ENCODE peak calls at places on chromosomes 12 and 14, in ten cellular contexts. One of them, this sample, is unnamed.

GRCh38 chr12:51863363-51863920 is 14.9 kb upstream of the FIGNL2 start:
- DNase-seq in GM23248: no peak
- DNase-seq in tibial artery: no peak
- DNase-seq in MM.1S: no peak
- DNase-seq in body of pancreas: no peak
- DNase-seq in right cardiac atrium: no peak
- DNase-seq in fibroblast of lung: peak
- DNase-seq in left ventricle myocardium inferior: no peak
- DNase-seq in CD4-positive, CD25-positive, alpha-beta regulatory T cell: no peak
- DNase-seq in HCT116: no peak
- DNase-seq in this sample: no peak

GRCh38 chr14:69812725-69813124 is 15.7 kb upstream of the SLC10A1 start:
- DNase-seq in left ventricle myocardium inferior: no peak
- DNase-seq in right cardiac atrium: no peak
- DNase-seq in CD4-positive, CD25-positive, alpha-beta regulatory T cell: no peak
- DNase-seq in GM23248: no peak
- DNase-seq in tibial artery: no peak
- DNase-seq in MM.1S: no peak
- DNase-seq in HCT116: no peak
- DNase-seq in body of pancreas: no peak
- DNase-seq in fibroblast of lung: no peak
- DNase-seq in this sample: no peak

GRCh38 chr12:113842699-113843098 is 123.4 kb downstream of the RBM19 start:
- DNase-seq in CD4-positive, CD25-positive, alpha-beta regulatory T cell: no peak
- DNase-seq in tibial artery: no peak
- DNase-seq in right cardiac atrium: no peak
- DNase-seq in GM23248: no peak
- DNase-seq in fibroblast of lung: no peak
- DNase-seq in HCT116: no peak
- DNase-seq in MM.1S: no peak
- DNase-seq in left ventricle myocardium inferior: no peak
- DNase-seq in body of pancreas: no peak
- DNase-seq in this sample: no peak

GRCh38 chr12:43776498-43776897 is 17.7 kb downstream of the IRAK4 start:
- DNase-seq in MM.1S: peak
- DNase-seq in CD4-positive, CD25-positive, alpha-beta regulatory T cell: peak
- DNase-seq in fibroblast of lung: peak
- DNase-seq in body of pancreas: no peak
- DNase-seq in tibial artery: no peak
- DNase-seq in left ventricle myocardium inferior: no peak
- DNase-seq in GM23248: peak
- DNase-seq in HCT116: peak
- DNase-seq in right cardiac atrium: no peak
- DNase-seq in this sample: no peak

GRCh38 chr14:104392001-104392395 is 187.6 kb upstream of the C14orf180 start:
- DNase-seq in right cardiac atrium: no peak
- DNase-seq in GM23248: no peak
- DNase-seq in tibial artery: no peak
- DNase-seq in fibroblast of lung: no peak
- DNase-seq in left ventricle myocardium inferior: no peak
- DNase-seq in body of pancreas: no peak
- DNase-seq in MM.1S: no peak
- DNase-seq in CD4-positive, CD25-positive, alpha-beta regulatory T cell: peak
- DNase-seq in HCT116: no peak
- DNase-seq in this sample: no peak

GRCh38 chr12:85489194-85489593 is 209.2 kb downstream of the ALX1 start:
- DNase-seq in right cardiac atrium: no peak
- DNase-seq in MM.1S: no peak
- DNase-seq in tibial artery: no peak
- DNase-seq in CD4-positive, CD25-positive, alpha-beta regulatory T cell: no peak
- DNase-seq in left ventricle myocardium inferior: no peak
- DNase-seq in body of pancreas: no peak
- DNase-seq in fibroblast of lung: no peak
- DNase-seq in GM23248: no peak
- DNase-seq in HCT116: no peak
- DNase-seq in this sample: no peak

GRCh38 chr12:62268956-62269355 is 8.8 kb downstream of the USP15 start:
- DNase-seq in right cardiac atrium: no peak
- DNase-seq in GM23248: peak
- DNase-seq in left ventricle myocardium inferior: no peak
- DNase-seq in fibroblast of lung: peak
- DNase-seq in HCT116: no peak
- DNase-seq in CD4-positive, CD25-positive, alpha-beta regulatory T cell: no peak
- DNase-seq in MM.1S: no peak
- DNase-seq in tibial artery: no peak
- DNase-seq in body of pancreas: no peak
- DNase-seq in this sample: no peak

GRCh38 chr14:104604461-104605449 is at the start of gene TMEM179:
- DNase-seq in MM.1S: no peak
- DNase-seq in fibroblast of lung: peak
- DNase-seq in HCT116: no peak
- DNase-seq in left ventricle myocardium inferior: no peak
- DNase-seq in GM23248: peak
- DNase-seq in right cardiac atrium: no peak
- DNase-seq in body of pancreas: no peak
- DNase-seq in tibial artery: peak
- DNase-seq in CD4-positive, CD25-positive, alpha-beta regulatory T cell: no peak
- DNase-seq in this sample: no peak

GRCh38 chr14:90499121-90499520 is 102.3 kb downstream of the CALM1 start:
- DNase-seq in MM.1S: no peak
- DNase-seq in CD4-positive, CD25-positive, alpha-beta regulatory T cell: no peak
- DNase-seq in HCT116: no peak
- DNase-seq in tibial artery: peak
- DNase-seq in fibroblast of lung: no peak
- DNase-seq in body of pancreas: no peak
- DNase-seq in left ventricle myocardium inferior: no peak
- DNase-seq in right cardiac atrium: no peak
- DNase-seq in GM23248: no peak
- DNase-seq in this sample: no peak

GRCh38 chr12:27965411-27965810 is 7.1 kb downstream of the PTHLH start:
- DNase-seq in left ventricle myocardium inferior: no peak
- DNase-seq in MM.1S: no peak
- DNase-seq in HCT116: no peak
- DNase-seq in CD4-positive, CD25-positive, alpha-beta regulatory T cell: no peak
- DNase-seq in GM23248: peak
- DNase-seq in fibroblast of lung: peak
- DNase-seq in right cardiac atrium: no peak
- DNase-seq in tibial artery: no peak
- DNase-seq in body of pancreas: no peak
- DNase-seq in this sample: no peak

GRCh38 chr14:93977790-93978581 is 1.6 kb upstream of the ASB2 start:
- DNase-seq in GM23248: no peak
- DNase-seq in right cardiac atrium: no peak
- DNase-seq in body of pancreas: no peak
- DNase-seq in MM.1S: peak
- DNase-seq in left ventricle myocardium inferior: no peak
- DNase-seq in fibroblast of lung: peak
- DNase-seq in CD4-positive, CD25-positive, alpha-beta regulatory T cell: peak
- DNase-seq in HCT116: no peak
- DNase-seq in tibial artery: no peak
- DNase-seq in this sample: no peak

GRCh38 chr14:79596531-79596930 is 614.8 kb downstream of the DIO2 start:
- DNase-seq in body of pancreas: no peak
- DNase-seq in fibroblast of lung: peak
- DNase-seq in MM.1S: no peak
- DNase-seq in HCT116: no peak
- DNase-seq in CD4-positive, CD25-positive, alpha-beta regulatory T cell: no peak
- DNase-seq in right cardiac atrium: no peak
- DNase-seq in GM23248: peak
- DNase-seq in tibial artery: no peak
- DNase-seq in left ventricle myocardium inferior: no peak
- DNase-seq in this sample: peak

GRCh38 chr12:56186957-56187356 is 2.3 kb downstream of the SMARCC2 start:
- DNase-seq in left ventricle myocardium inferior: no peak
- DNase-seq in tibial artery: peak
- DNase-seq in MM.1S: no peak
- DNase-seq in GM23248: no peak
- DNase-seq in fibroblast of lung: no peak
- DNase-seq in right cardiac atrium: no peak
- DNase-seq in CD4-positive, CD25-positive, alpha-beta regulatory T cell: no peak
- DNase-seq in body of pancreas: no peak
- DNase-seq in HCT116: no peak
- DNase-seq in this sample: no peak

GRCh38 chr12:89357297-89357730 is 5.0 kb upstream of the DUSP6 start:
- DNase-seq in MM.1S: no peak
- DNase-seq in GM23248: no peak
- DNase-seq in fibroblast of lung: no peak
- DNase-seq in left ventricle myocardium inferior: no peak
- DNase-seq in HCT116: no peak
- DNase-seq in right cardiac atrium: no peak
- DNase-seq in CD4-positive, CD25-positive, alpha-beta regulatory T cell: no peak
- DNase-seq in tibial artery: no peak
- DNase-seq in body of pancreas: no peak
- DNase-seq in this sample: no peak
- H3K27ac ChIP-seq in MM.1S: no peak
- H3K27ac ChIP-seq in GM23248: no peak
- H3K27ac ChIP-seq in fibroblast of lung: no peak
- H3K27ac ChIP-seq in left ventricle myocardium inferior: no peak
- H3K27ac ChIP-seq in HCT116: no peak
- H3K27ac ChIP-seq in right cardiac atrium: no peak
- H3K27ac ChIP-seq in CD4-positive, CD25-positive, alpha-beta regulatory T cell: no peak
- H3K27ac ChIP-seq in tibial artery: no peak
- H3K27ac ChIP-seq in body of pancreas: no peak
- H3K27ac ChIP-seq in this sample: no peak

GRCh38 chr12:6751767-6752166 is 1.2 kb downstream of the MLF2 start:
- DNase-seq in GM23248: no peak
- DNase-seq in MM.1S: no peak
- DNase-seq in body of pancreas: no peak
- DNase-seq in HCT116: no peak
- DNase-seq in right cardiac atrium: no peak
- DNase-seq in left ventricle myocardium inferior: no peak
- DNase-seq in tibial artery: no peak
- DNase-seq in fibroblast of lung: no peak
- DNase-seq in CD4-positive, CD25-positive, alpha-beta regulatory T cell: no peak
- DNase-seq in this sample: no peak
- H3K27ac ChIP-seq in GM23248: peak
- H3K27ac ChIP-seq in MM.1S: no peak
- H3K27ac ChIP-seq in body of pancreas: peak
- H3K27ac ChIP-seq in HCT116: peak
- H3K27ac ChIP-seq in right cardiac atrium: no peak
- H3K27ac ChIP-seq in left ventricle myocardium inferior: peak
- H3K27ac ChIP-seq in tibial artery: peak
- H3K27ac ChIP-seq in fibroblast of lung: peak
- H3K27ac ChIP-seq in CD4-positive, CD25-positive, alpha-beta regulatory T cell: peak
- H3K27ac ChIP-seq in this sample: peak

DNA sequence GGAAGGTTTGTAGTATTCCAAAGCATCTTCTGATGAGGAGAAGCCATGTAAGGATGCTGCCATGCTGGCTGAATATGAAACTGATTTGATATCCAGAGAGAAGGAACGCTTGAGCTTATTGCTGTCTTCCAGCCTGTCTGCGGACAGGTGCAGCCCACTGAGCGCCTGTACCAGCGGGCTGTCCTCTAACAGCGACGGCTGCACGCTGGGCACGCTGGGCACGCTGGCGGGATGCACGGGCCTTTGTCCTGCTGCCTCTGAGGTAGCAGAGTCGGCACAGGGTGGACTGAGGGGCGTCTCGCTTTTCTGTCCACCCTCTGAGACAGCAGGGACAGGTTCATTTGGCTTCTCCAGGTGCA is 85.2 kb downstream of the DUSP16 start:
- DNase-seq in fibroblast of lung: no peak
- DNase-seq in GM23248: no peak
- DNase-seq in tibial artery: no peak
- DNase-seq in CD4-positive, CD25-positive, alpha-beta regulatory T cell: no peak
- DNase-seq in MM.1S: no peak
- DNase-seq in body of pancreas: no peak
- DNase-seq in left ventricle myocardium inferior: no peak
- DNase-seq in HCT116: no peak
- DNase-seq in right cardiac atrium: no peak
- DNase-seq in this sample: no peak
- H3K27ac ChIP-seq in fibroblast of lung: no peak
- H3K27ac ChIP-seq in GM23248: no peak
- H3K27ac ChIP-seq in tibial artery: no peak
- H3K27ac ChIP-seq in CD4-positive, CD25-positive, alpha-beta regulatory T cell: peak
- H3K27ac ChIP-seq in MM.1S: no peak
- H3K27ac ChIP-seq in body of pancreas: no peak
- H3K27ac ChIP-seq in left ventricle myocardium inferior: no peak
- H3K27ac ChIP-seq in HCT116: no peak
- H3K27ac ChIP-seq in right cardiac atrium: no peak
- H3K27ac ChIP-seq in this sample: no peak

GRCh38 chr12:124520896-124521295 is 46.5 kb downstream of the NCOR2 start:
- DNase-seq in body of pancreas: no peak
- DNase-seq in HCT116: no peak
- DNase-seq in fibroblast of lung: no peak
- DNase-seq in tibial artery: no peak
- DNase-seq in MM.1S: no peak
- DNase-seq in CD4-positive, CD25-positive, alpha-beta regulatory T cell: no peak
- DNase-seq in left ventricle myocardium inferior: no peak
- DNase-seq in right cardiac atrium: no peak
- DNase-seq in GM23248: no peak
- DNase-seq in this sample: no peak
- H3K27ac ChIP-seq in body of pancreas: peak
- H3K27ac ChIP-seq in HCT116: no peak
- H3K27ac ChIP-seq in fibroblast of lung: no peak
- H3K27ac ChIP-seq in tibial artery: peak
- H3K27ac ChIP-seq in MM.1S: no peak
- H3K27ac ChIP-seq in CD4-positive, CD25-positive, alpha-beta regulatory T cell: no peak
- H3K27ac ChIP-seq in left ventricle myocardium inferior: peak
- H3K27ac ChIP-seq in right cardiac atrium: no peak
- H3K27ac ChIP-seq in GM23248: no peak
- H3K27ac ChIP-seq in this sample: no peak

DNA sequence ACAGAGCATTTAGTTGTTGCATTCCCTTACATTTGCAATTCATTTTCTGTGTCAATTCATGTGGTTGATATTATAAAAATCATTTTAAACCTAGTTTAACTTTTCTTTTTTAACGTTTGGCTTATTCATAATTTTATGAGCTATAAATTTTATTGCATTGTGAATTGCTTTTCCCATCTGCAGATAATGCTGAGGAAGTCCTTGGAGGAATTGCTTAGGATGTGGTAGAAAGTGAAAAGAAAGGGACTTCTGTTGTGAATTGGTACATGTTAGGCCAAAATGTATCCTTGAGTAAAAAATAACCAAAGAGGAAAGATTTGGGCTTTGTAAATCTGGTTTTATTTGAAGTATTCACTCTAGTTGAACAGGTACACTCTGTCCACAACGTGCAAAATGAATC is 17.1 kb upstream of the SLC15A5 start:
- DNase-seq in CD4-positive, CD25-positive, alpha-beta regulatory T cell: no peak
- DNase-seq in tibial artery: no peak
- DNase-seq in right cardiac atrium: no peak
- DNase-seq in MM.1S: no peak
- DNase-seq in fibroblast of lung: no peak
- DNase-seq in left ventricle myocardium inferior: no peak
- DNase-seq in HCT116: no peak
- DNase-seq in GM23248: no peak
- DNase-seq in body of pancreas: no peak
- DNase-seq in this sample: no peak
- H3K27ac ChIP-seq in CD4-positive, CD25-positive, alpha-beta regulatory T cell: no peak
- H3K27ac ChIP-seq in tibial artery: no peak
- H3K27ac ChIP-seq in right cardiac atrium: no peak
- H3K27ac ChIP-seq in MM.1S: no peak
- H3K27ac ChIP-seq in fibroblast of lung: no peak
- H3K27ac ChIP-seq in left ventricle myocardium inferior: no peak
- H3K27ac ChIP-seq in HCT116: no peak
- H3K27ac ChIP-seq in GM23248: no peak
- H3K27ac ChIP-seq in body of pancreas: no peak
- H3K27ac ChIP-seq in this sample: no peak

DNA sequence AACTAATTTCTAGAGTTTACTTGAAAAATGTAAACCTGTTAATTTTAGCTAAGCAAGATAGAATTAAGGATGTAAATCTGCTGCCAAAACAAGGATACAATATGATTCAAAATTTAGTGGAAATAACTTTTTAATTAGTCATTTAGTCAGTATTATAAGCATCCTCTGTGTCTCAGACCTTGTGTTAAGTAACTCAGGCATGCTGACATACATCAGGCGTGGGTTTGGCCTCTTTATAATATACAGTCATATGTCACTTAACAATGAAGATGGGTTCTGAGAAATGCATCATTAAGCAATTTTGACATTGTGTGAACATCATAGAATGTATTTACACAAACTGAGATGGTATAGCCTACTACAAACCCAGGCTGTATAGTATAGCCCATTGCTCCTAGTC is 386.9 kb downstream of the ZFP36L1 start:
- DNase-seq in GM23248: peak
- DNase-seq in MM.1S: no peak
- DNase-seq in right cardiac atrium: no peak
- DNase-seq in CD4-positive, CD25-positive, alpha-beta regulatory T cell: peak
- DNase-seq in body of pancreas: no peak
- DNase-seq in tibial artery: no peak
- DNase-seq in fibroblast of lung: peak
- DNase-seq in HCT116: no peak
- DNase-seq in left ventricle myocardium inferior: no peak
- DNase-seq in this sample: no peak
- H3K27ac ChIP-seq in GM23248: peak
- H3K27ac ChIP-seq in MM.1S: no peak
- H3K27ac ChIP-seq in right cardiac atrium: no peak
- H3K27ac ChIP-seq in CD4-positive, CD25-positive, alpha-beta regulatory T cell: no peak
- H3K27ac ChIP-seq in body of pancreas: no peak
- H3K27ac ChIP-seq in tibial artery: no peak
- H3K27ac ChIP-seq in fibroblast of lung: no peak
- H3K27ac ChIP-seq in HCT116: no peak
- H3K27ac ChIP-seq in left ventricle myocardium inferior: no peak
- H3K27ac ChIP-seq in this sample: no peak

This sample was measured in AG04450.